ENCODE peak calls at places on chromosome X, in nine cellular contexts. A is activated T-cell treated with anti-CD3 and anti-CD28 coated beads for 1 hour; V is activated gamma-delta T cell treated with Interleukin-2 at 50 U/mL for 16 hours; P is activated CD4-positive, alpha-beta T cell treated with anti-CD3 and anti-CD28 coated beads, Interleukin-2, amount 50 U/mL, for 48 hours; O is ecto neural progenitor cell; J is SK-MEL-5; X is IMR-90; I is brain microvascular endothelial cell; S is stimulated activated CD4-positive, alpha-beta T cell treated with anti-CD3 and anti-CD28 coated beads, Interleukin-4, amount 100 ng/mL, for 48 hours. F is an unnamed sample.

GRCh38 chrX:152895724-152896420 is 2.0 kb upstream of the ZNF185 start:
- DNase-seq in A (no peak), O (no peak), P (no peak), S (no peak), V (no peak), X (no peak), J (no peak), I (no peak), F (no peak)

GRCh38 chrX:54479471-54480122 is 16.4 kb downstream of the FGD1 start:
- DNase-seq in S (no peak), X (no peak), V (no peak), I (no peak), J (no peak), O (no peak), A (no peak), P (no peak), F (no peak)

GRCh38 chrX:3576886-3577516 is 136.4 kb downstream of the PRKX start:
- DNase-seq in I (no peak), V (no peak), S (no peak), J (no peak), A (no peak), O (no peak), P (no peak), X (peak; percentile 54), F (no peak)

GRCh38 chrX:130014356-130014755 is 31.9 kb downstream of the BCORL1 start:
- DNase-seq in P (no peak), V (no peak), S (no peak), A (no peak), J (no peak), O (no peak), X (no peak), I (no peak), F (no peak)

GRCh38 chrX:29107231-29107630 is 520.0 kb downstream of the IL1RAPL1 start:
- DNase-seq in J (no peak), I (no peak), V (no peak), X (no peak), A (no peak), O (no peak), P (no peak), S (no peak), F (no peak)

GRCh38 chrX:100417671-100418070 is 7.6 kb upstream of the PCDH19 start:
- DNase-seq in X (no peak), V (no peak), A (no peak), J (no peak), I (no peak), O (no peak), P (no peak), S (no peak), F (no peak)

GRCh38 chrX:46382595-46382994 is 162.6 kb downstream of the ZNF674 start:
- DNase-seq in A (no peak), P (no peak), I (no peak), V (no peak), O (no peak), J (no peak), S (no peak), X (no peak), F (no peak)

GRCh38 chrX:129717902-129718301 is 20.9 kb upstream of the XPNPEP2 start:
- DNase-seq in X (peak; percentile 78), P (no peak), I (peak; percentile 73), A (no peak), O (no peak), J (no peak), S (no peak), V (no peak), F (no peak)

GRCh38 chrX:39487166-39488006 is 610.4 kb downstream of the BCOR start:
- DNase-seq in J (peak; percentile 22), P (peak; percentile 11), S (no peak), V (no peak), O (no peak), X (no peak), A (no peak), I (no peak), F (no peak)

GRCh38 chrX:45749375-45749774 is 548.7 kb upstream of the DIPK2B start:
- DNase-seq in S (no peak), O (no peak), X (no peak), I (no peak), J (no peak), A (no peak), V (no peak), P (no peak), F (no peak)

GRCh38 chrX:107654778-107655761 is 26.8 kb downstream of the PRPS1 start:
- DNase-seq in O (peak; percentile 91), I (peak; percentile 87), S (peak; percentile 53), X (peak; percentile 92), J (peak; percentile 59), V (peak; percentile 70), A (peak; percentile 66), P (peak; percentile 70), F (peak; percentile 81)

GRCh38 chrX:45422216-45422925 is 221.7 kb upstream of the DIPK2B start:
- DNase-seq in A (no peak), S (no peak), P (no peak), V (no peak), I (no peak), J (no peak), X (no peak), O (no peak), F (no peak)

GRCh38 chrX:47228550-47229270 is 4.1 kb upstream of the USP11 start:
- DNase-seq in X (no peak), I (no peak), A (no peak), O (no peak), V (no peak), S (no peak), P (no peak), J (no peak), F (no peak)

GRCh38 chrX:96835660-96836289 is 47.9 kb upstream of the RPA4 start:
- DNase-seq in O (no peak), V (no peak), P (no peak), A (no peak), J (no peak), I (no peak), S (no peak), X (no peak), F (no peak)

GRCh38 chrX:68193786-68194185 is 239.5 kb downstream of the OPHN1 start:
- DNase-seq in I (no peak), X (no peak), S (no peak), P (no peak), V (no peak), O (no peak), A (no peak), J (no peak), F (no peak)

GRCh38 chrX:69362889-69363288 is 141.2 kb upstream of the NALF2 start:
- DNase-seq in O (no peak), S (no peak), V (no peak), J (no peak), P (no peak), I (no peak), X (no peak), A (no peak), F (peak; percentile 25)

GRCh38 chrX:121231566-121232358 is 184.4 kb downstream of the GLUD2 start:
- DNase-seq in J (no peak), X (no peak), A (no peak), P (no peak), V (no peak), I (no peak), O (no peak), S (no peak), F (no peak)

GRCh38 chrX:1933964-1934363 is 319.1 kb downstream of the ASMT start:
- DNase-seq in O (no peak), P (no peak), I (no peak), X (no peak), V (no peak), S (no peak), J (no peak), A (no peak), F (no peak)